ENCODE peak calls at places on chromosomes 5 and 9, in ten cellular contexts. J, Z, O, M, N, U, D, S, T and P are unnamed samples.

GRCh38 chr5:106171132-106171531 is 1499.6 kb downstream of the EFNA5 start:
- DNase-seq in J (no peak), O (peak; percentile 94), N (no peak), M (peak; percentile 86), U (no peak), Z (no peak), S (no peak), D (no peak), T (peak; percentile 5), P (no peak)

GRCh38 chr5:81826128-81826527 is 75.2 kb upstream of the SSBP2 start:
- DNase-seq in O (no peak), U (no peak), M (peak; percentile 12), T (peak; percentile 74), D (no peak), J (no peak), S (no peak), N (no peak), Z (no peak), P (no peak)

GRCh38 chr5:156892223-156892622 is 42.1 kb downstream of the PPP1R2B start:
- DNase-seq in S (no peak), T (no peak), D (no peak), M (no peak), O (no peak), J (no peak), Z (no peak), U (no peak), N (no peak), P (no peak)

GRCh38 chr5:91219803-91220371 is 163.2 kb downstream of the ARRDC3 start:
- DNase-seq in Z (no peak), U (no peak), S (peak; percentile 19), D (peak; percentile 56), O (peak; percentile 63), T (peak; percentile 60), N (no peak), M (peak; percentile 41), J (no peak), P (no peak)

GRCh38 chr9:69606089-69606488 is 66.1 kb downstream of the APBA1 start:
- DNase-seq in N (no peak), S (no peak), T (no peak), Z (no peak), O (no peak), M (no peak), U (no peak), J (no peak), D (no peak), P (no peak)

GRCh38 chr9:86836797-86837196 is 110.5 kb downstream of the GAS1 start:
- DNase-seq in S (no peak), T (no peak), O (no peak), D (no peak), J (no peak), U (no peak), N (no peak), M (no peak), Z (no peak), P (no peak)

GRCh38 chr5:107284822-107285510 is 385.8 kb downstream of the EFNA5 start:
- DNase-seq in M (peak; percentile 91), T (peak; percentile 30), S (no peak), N (no peak), O (peak; percentile 9), J (peak; percentile 55), U (no peak), D (peak; percentile 37), Z (no peak), P (no peak)

GRCh38 chr9:32926901-32927300 is 74.5 kb downstream of the APTX start:
- DNase-seq in N (no peak), S (no peak), J (no peak), O (peak; percentile 77), T (no peak), Z (no peak), D (no peak), U (no peak), M (no peak), P (no peak)

GRCh38 chr5:103402861-103403260 is 144.3 kb downstream of the MACIR start:
- DNase-seq in N (no peak), S (no peak), U (no peak), D (peak; percentile 62), O (no peak), M (no peak), Z (no peak), J (no peak), T (no peak), P (no peak)

GRCh38 chr9:132679946-132680620 is 9.8 kb downstream of the GTF3C4 start:
- DNase-seq in U (no peak), S (no peak), M (no peak), J (no peak), D (no peak), Z (no peak), N (no peak), T (no peak), O (no peak), P (no peak)

GRCh38 chr9:135616621-135617537 is 22.5 kb downstream of the GLT6D1 start:
- DNase-seq in T (no peak), N (no peak), S (no peak), M (no peak), Z (peak; percentile 30), J (no peak), D (no peak), O (no peak), U (no peak), P (no peak)

GRCh38 chr9:135613946-135614805 is 25.2 kb downstream of the GLT6D1 start:
- DNase-seq in D (no peak), T (no peak), M (no peak), U (peak; percentile 34), Z (peak; percentile 26), J (no peak), N (no peak), S (no peak), O (no peak), P (no peak)

GRCh38 chr9:135614821-135615665 is 24.3 kb downstream of the GLT6D1 start:
- DNase-seq in J (no peak), U (peak; percentile 34), Z (peak; percentile 13), T (no peak), D (no peak), M (no peak), S (no peak), N (no peak), O (no peak), P (no peak)

GRCh38 chr9:135617538-135617900 is 21.8 kb downstream of the GLT6D1 start:
- DNase-seq in J (no peak), O (no peak), S (no peak), N (no peak), T (no peak), M (no peak), Z (peak; percentile 13), U (no peak), D (no peak), P (no peak)

GRCh38 chr9:135615666-135616620 is 23.4 kb downstream of the GLT6D1 start:
- DNase-seq in T (no peak), D (peak; percentile 15), N (no peak), Z (peak; percentile 23), J (no peak), U (no peak), M (no peak), O (no peak), S (no peak), P (no peak)
- TF ChIP-seq CTCF in T (no peak), D (no peak), N (no peak), Z (no peak), J (no peak), U (no peak), M (no peak), O (no peak), S (no peak), P (no peak)

GRCh38 chr9:134719331-134719730 is 77.7 kb downstream of the COL5A1 start:
- DNase-seq in D (no peak), S (no peak), O (no peak), Z (no peak), M (no peak), U (no peak), N (no peak), T (no peak), J (no peak), P (no peak)

GRCh38 chr9:134712922-134713321 is 71.3 kb downstream of the COL5A1 start:
- DNase-seq in T (no peak), N (peak; percentile 58), S (no peak), M (no peak), Z (peak; percentile 69), U (no peak), J (no peak), D (no peak), O (no peak), P (no peak)

GRCh38 chr9:134717056-134717455 is 75.5 kb downstream of the COL5A1 start:
- DNase-seq in O (no peak), U (no peak), J (no peak), Z (no peak), S (no peak), N (no peak), T (no peak), M (no peak), D (no peak), P (no peak)

GRCh38 chr9:134717793-134718645 is 76.4 kb downstream of the COL5A1 start:
- DNase-seq in N (no peak), O (no peak), M (no peak), Z (no peak), U (no peak), S (no peak), T (no peak), J (no peak), D (no peak), P (no peak)

GRCh38 chr9:134716067-134716466 is 74.5 kb downstream of the COL5A1 start:
- DNase-seq in O (no peak), J (no peak), U (no peak), T (no peak), Z (no peak), N (no peak), D (no peak), M (no peak), S (no peak), P (no peak)
- TF ChIP-seq CTCF in O (no peak), J (no peak), U (no peak), T (no peak), Z (no peak), N (no peak), D (no peak), M (no peak), S (no peak), P (no peak)

GRCh38 chr5:80346055-80346454 is 26.3 kb downstream of the SPZ1 start:
- DNase-seq in S (peak; percentile 47), U (no peak), T (peak; percentile 9), N (no peak), O (peak; percentile 10), J (peak; percentile 52), Z (no peak), D (peak; percentile 56), M (peak; percentile 35), P (no peak)
- TF ChIP-seq CTCF in S (peak; percentile 63), U (no peak), T (peak; percentile 14), N (peak; percentile 23), O (no peak), J (peak; percentile 51), Z (no peak), D (peak; percentile 29), M (peak; percentile 62), P (no peak)

DNA sequence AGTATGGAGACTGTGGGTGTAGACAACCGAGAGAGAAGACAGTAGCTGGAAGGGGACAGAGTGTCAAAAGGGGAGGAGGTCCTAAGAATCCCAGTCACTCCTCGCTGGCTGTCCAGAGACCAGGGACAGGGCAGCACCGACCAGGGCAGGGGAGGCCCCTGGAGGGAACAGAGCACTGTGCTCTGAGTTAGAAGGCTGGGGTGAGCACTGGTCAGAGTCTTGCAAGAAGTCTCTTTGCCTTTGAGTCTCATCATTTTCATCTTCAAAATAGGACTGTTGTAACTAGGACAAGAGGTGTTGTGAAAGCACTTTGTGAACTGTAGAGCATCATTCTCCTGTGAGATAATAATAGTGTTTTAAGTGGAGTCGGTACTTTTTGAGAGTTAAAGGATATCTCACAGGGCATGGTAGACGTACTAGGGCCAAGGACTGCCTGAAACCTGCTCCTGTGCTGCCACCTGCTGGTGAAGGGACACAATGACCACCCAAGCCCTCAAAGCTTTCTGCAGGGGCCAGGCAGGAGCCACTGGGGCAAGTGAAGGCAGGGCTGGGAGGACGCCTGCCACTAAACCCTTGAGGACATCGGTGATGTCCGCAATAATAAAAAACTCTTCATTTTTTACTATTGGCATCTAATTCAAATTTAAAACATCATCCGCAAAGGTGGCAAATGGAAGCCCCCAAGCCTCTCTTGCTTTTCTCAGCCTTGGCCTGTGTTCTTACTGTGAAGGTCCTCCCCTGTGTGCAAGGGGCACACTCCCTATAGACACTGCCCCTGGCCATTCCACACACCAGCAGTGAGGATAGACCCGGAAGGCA is 28.2 kb downstream of the SLC6A7 start:
- DNase-seq in S (peak; percentile 82), N (peak; percentile 82), D (peak; percentile 91), U (peak; percentile 87), O (peak; percentile 77), Z (peak; percentile 86), M (peak; percentile 67), J (peak; percentile 91), T (peak; percentile 90), P (peak; percentile 79)
- TF ChIP-seq CTCF in S (peak; percentile 87), N (peak; percentile 94), D (peak; percentile 88), U (peak; percentile 77), O (peak; percentile 81), Z (peak; percentile 77), M (peak; percentile 86), J (peak; percentile 95), T (peak; percentile 76), P (peak; percentile 96)